ENCODE peak calls at places on chromosomes 4 and X, in nine cellular contexts. O is Daoy; J is CD8-positive, alpha-beta memory T cell; D is stimulated activated CD4-positive, alpha-beta T cell treated with anti-CD3 and anti-CD28 coated beads, TNF-alpha, amount 100 ng/mL, for 24 hours; W is GM13976; Z is DMS79; U is kidney glomerular epithelial cell; L is CD8-positive, alpha-beta T cell; G is H9. Q is an unnamed sample.

GRCh38 chr4:109302366-109303140 is at the start of gene COL25A1:
- DNase-seq in O (peak), W (peak), D (no peak), L (peak), U (peak), Z (no peak), J (peak), G (peak), Q (peak)

GRCh38 chr4:109559625-109559982 is 442 bp upstream of the MCUB start:
- DNase-seq in D (peak), G (peak), U (no peak), J (peak), L (peak), O (peak), Z (no peak), W (peak), Q (peak)

GRCh38 chr4:7852568-7853185 is 87.0 kb downstream of the AFAP1 start:
- DNase-seq in Z (no peak), J (no peak), O (peak), L (no peak), D (no peak), G (no peak), U (peak), W (no peak), Q (no peak)

GRCh38 chr4:128718793-128719192 is 90.7 kb upstream of the JADE1 start:
- DNase-seq in U (no peak), O (no peak), G (no peak), Z (no peak), D (no peak), L (no peak), W (no peak), J (no peak), Q (no peak)

GRCh38 chrX:40153335-40154221 is 55.8 kb upstream of the BCOR start:
- DNase-seq in D (no peak), L (peak), U (no peak), Z (no peak), W (peak), O (peak), G (peak), J (peak), Q (peak)

GRCh38 chr4:74174941-74175340 is 17.0 kb downstream of the MTHFD2L start:
- DNase-seq in O (no peak), J (no peak), L (no peak), D (no peak), U (no peak), Z (no peak), W (no peak), G (no peak), Q (no peak)

GRCh38 chr4:180665994-180666818 is 1577.0 kb upstream of the TENM3 start:
- DNase-seq in D (no peak), G (peak), J (no peak), W (peak), Z (no peak), U (peak), O (peak), L (no peak), Q (peak)

GRCh38 chrX:56813318-56813837 is 84.3 kb downstream of the NBDY start:
- DNase-seq in W (peak), O (peak), L (peak), J (peak), U (no peak), Z (no peak), D (peak), G (peak), Q (no peak)

GRCh38 chrX:15514279-15514678 is 13.7 kb downstream of the BMX start:
- DNase-seq in L (no peak), G (no peak), Z (no peak), W (no peak), J (no peak), U (no peak), D (no peak), O (no peak), Q (no peak)

GRCh38 chrX:21740329-21741274 is 17.3 kb downstream of the SMPX start:
- DNase-seq in W (no peak), U (no peak), J (no peak), L (no peak), G (no peak), O (peak), D (no peak), Z (no peak), Q (no peak)

GRCh38 chr4:175070444-175070843 is 152.3 kb downstream of the ADAM29 start:
- DNase-seq in D (no peak), J (no peak), W (no peak), G (no peak), O (no peak), Z (no peak), L (no peak), U (no peak), Q (no peak)